ENCODE peak calls at places on chromosomes 13 and 19, in six cellular contexts. M is epithelial cell of esophagus; Y is astrocyte; K is left cardiac atrium; U is stimulated activated CD4-positive, alpha-beta T cell treated with anti-CD3 and anti-CD28 coated beads, Interleukin-15, amount 100 ng/mL, for 48 hours; A is PC-3. S is an unnamed sample.

GRCh38 chr19:48043675-48044258 is at the start of gene CABP5:
- DNase-seq in M (no peak), Y (no peak), K (no peak), U (no peak), A (no peak), S (no peak)

GRCh38 chr13:113029487-113030258 is 60.7 kb downstream of the MCF2L start:
- DNase-seq in M (no peak), Y (no peak), K (no peak), U (peak), A (peak), S (no peak)

GRCh38 chr13:36533806-36534205 is 101.5 kb downstream of the CCNA1 start:
- DNase-seq in M (peak), Y (peak), K (no peak), U (no peak), A (peak), S (peak)

GRCh38 chr19:3931041-3931440 is 1.8 kb upstream of the NMRK2 start:
- DNase-seq in M (no peak), Y (no peak), K (peak), U (no peak), A (no peak), S (no peak)

GRCh38 chr13:50275392-50276063 is 260.3 kb downstream of the KCNRG start:
- DNase-seq in M (peak), Y (no peak), K (no peak), U (no peak), A (no peak), S (no peak)

GRCh38 chr13:59562924-59563323 is 600.8 kb downstream of the DIAPH3 start:
- DNase-seq in M (peak), Y (no peak), K (no peak), U (no peak), A (no peak), S (no peak)

GRCh38 chr13:51764184-51765141 is 39.5 kb downstream of the DHRS12 start:
- DNase-seq in M (no peak), Y (peak), K (peak), U (peak), A (peak), S (no peak)

GRCh38 chr19:4606921-4607678 is 32.2 kb upstream of the TNFAIP8L1 start:
- DNase-seq in M (no peak), Y (no peak), K (peak), U (no peak), A (no peak), S (no peak)

GRCh38 chr19:31498781-31499180 is 149.5 kb upstream of the TSHZ3 start:
- DNase-seq in M (no peak), Y (no peak), K (no peak), U (no peak), A (no peak), S (no peak)

GRCh38 chr13:38213307-38213706 is 136.3 kb upstream of the UFM1 start:
- DNase-seq in M (peak), Y (peak), K (no peak), U (no peak), A (peak), S (no peak)

GRCh38 chr19:4362871-4363545 is 19.6 kb downstream of the MPND start:
- DNase-seq in M (no peak), Y (no peak), K (no peak), U (no peak), A (peak), S (no peak)

GRCh38 chr13:98626298-98626940 is 49.5 kb upstream of the STK24 start:
- DNase-seq in M (no peak), Y (no peak), K (no peak), U (no peak), A (no peak), S (no peak)

GRCh38 chr19:3366761-3367571 is 583 bp downstream of the NFIC start:
- DNase-seq in M (no peak), Y (no peak), K (no peak), U (no peak), A (peak), S (no peak)

GRCh38 chr13:96636310-96636709 is 358.0 kb downstream of the OXGR1 start:
- DNase-seq in M (peak), Y (no peak), K (no peak), U (no peak), A (peak), S (no peak)

GRCh38 chr19:8050274-8051096 is 2.1 kb upstream of the CCL25 start:
- DNase-seq in M (peak), Y (peak), K (peak), U (peak), A (peak), S (peak)

GRCh38 chr19:15570420-15570819 is 44.6 kb upstream of the CYP4F8 start:
- DNase-seq in M (no peak), Y (no peak), K (no peak), U (no peak), A (no peak), S (no peak)

GRCh38 chr19:32976223-32976805 is 4.3 kb downstream of the FAAP24 start:
- DNase-seq in M (peak), Y (peak), K (peak), U (peak), A (peak), S (peak)

GRCh38 chr19:48624791-48625723 is 5.8 kb downstream of the SPHK2 start:
- DNase-seq in M (no peak), Y (no peak), K (no peak), U (no peak), A (no peak), S (no peak)

GRCh38 chr13:34155931-34156607 is 338.1 kb downstream of the RFC3 start:
- DNase-seq in M (peak), Y (peak), K (no peak), U (no peak), A (peak), S (peak)

GRCh38 chr13:29676535-29676934 is 81.0 kb upstream of the SLC7A1 start:
- DNase-seq in M (peak), Y (peak), K (no peak), U (no peak), A (no peak), S (no peak)

GRCh38 chr19:48186541-48186991 is 16.1 kb downstream of the ZSWIM9 start:
- DNase-seq in M (no peak), Y (no peak), K (no peak), U (no peak), A (no peak), S (no peak)

GRCh38 chr19:56333506-56333905 is 18.9 kb upstream of the ZSCAN5A start:
- DNase-seq in M (peak), Y (peak), K (no peak), U (peak), A (peak), S (peak)

GRCh38 chr13:51797664-51798488 is 6.1 kb downstream of the DHRS12 start:
- DNase-seq in M (peak), Y (peak), K (peak), U (peak), A (peak), S (peak)

GRCh38 chr19:19491321-19492025 is 23.9 kb downstream of the TSSK6 start:
- DNase-seq in M (no peak), Y (no peak), K (no peak), U (no peak), A (no peak), S (no peak)

GRCh38 chr19:11279505-11280236 is 16.3 kb upstream of the TSPAN16 start:
- DNase-seq in M (no peak), Y (no peak), K (no peak), U (peak), A (no peak), S (no peak)

GRCh38 chr13:39185326-39185725 is 147.1 kb downstream of the NHLRC3 start:
- DNase-seq in M (peak), Y (no peak), K (no peak), U (no peak), A (no peak), S (no peak)

GRCh38 chr19:46722421-46723022 is 5.6 kb upstream of the PRKD2 start:
- DNase-seq in M (no peak), Y (no peak), K (no peak), U (no peak), A (no peak), S (no peak)